ENCODE peak calls at places on chromosomes 5 and 9, in six cellular contexts. One of them, this sample, is unnamed. For H3K4me1, the result is how much of the 10 kb centered on the place peaks cover.

GRCh38 chr9:135562235-135562745 is 734 bp downstream of the PAEP start:
- DNase-seq in sigmoid colon: no peak
- DNase-seq in HepG2: no peak
- DNase-seq in stomach: peak
- DNase-seq in ovary: no peak
- DNase-seq in upper lobe of left lung: peak
- DNase-seq in this sample: no peak

GRCh38 chr9:94156549-94157407 is 72.5 kb downstream of the PTPDC1 start:
- DNase-seq in upper lobe of left lung: peak
- DNase-seq in HepG2: peak
- DNase-seq in ovary: peak
- DNase-seq in stomach: peak
- DNase-seq in sigmoid colon: peak
- DNase-seq in this sample: peak

GRCh38 chr5:67361932-67362729 is 165.5 kb upstream of the CD180 start:
- DNase-seq in ovary: no peak
- DNase-seq in upper lobe of left lung: no peak
- DNase-seq in sigmoid colon: no peak
- DNase-seq in stomach: no peak
- DNase-seq in HepG2: no peak
- DNase-seq in this sample: no peak

GRCh38 chr5:67160985-67161384 is 35.6 kb downstream of the CD180 start:
- DNase-seq in upper lobe of left lung: no peak
- DNase-seq in ovary: no peak
- DNase-seq in HepG2: no peak
- DNase-seq in stomach: no peak
- DNase-seq in sigmoid colon: no peak
- DNase-seq in this sample: no peak

GRCh38 chr5:1484416-1485319 is 39.1 kb downstream of the LPCAT1 start:
- DNase-seq in ovary: no peak
- DNase-seq in upper lobe of left lung: peak
- DNase-seq in sigmoid colon: no peak
- DNase-seq in stomach: no peak
- DNase-seq in HepG2: no peak
- DNase-seq in this sample: no peak

GRCh38 chr9:8366161-8366926 is 566.8 kb upstream of the DMAC1 start:
- DNase-seq in ovary: no peak
- DNase-seq in sigmoid colon: no peak
- DNase-seq in stomach: no peak
- DNase-seq in upper lobe of left lung: no peak
- DNase-seq in HepG2: no peak
- DNase-seq in this sample: no peak

GRCh38 chr5:172958268-172959046 is 767 bp upstream of the RPL26L1 start:
- DNase-seq in sigmoid colon: peak
- DNase-seq in ovary: peak
- DNase-seq in stomach: peak
- DNase-seq in HepG2: peak
- DNase-seq in upper lobe of left lung: peak
- DNase-seq in this sample: peak

GRCh38 chr5:36311967-36312366 is 10.3 kb upstream of the RANBP3L start:
- DNase-seq in stomach: no peak
- DNase-seq in sigmoid colon: no peak
- DNase-seq in ovary: no peak
- DNase-seq in upper lobe of left lung: no peak
- DNase-seq in HepG2: no peak
- DNase-seq in this sample: no peak

DNA sequence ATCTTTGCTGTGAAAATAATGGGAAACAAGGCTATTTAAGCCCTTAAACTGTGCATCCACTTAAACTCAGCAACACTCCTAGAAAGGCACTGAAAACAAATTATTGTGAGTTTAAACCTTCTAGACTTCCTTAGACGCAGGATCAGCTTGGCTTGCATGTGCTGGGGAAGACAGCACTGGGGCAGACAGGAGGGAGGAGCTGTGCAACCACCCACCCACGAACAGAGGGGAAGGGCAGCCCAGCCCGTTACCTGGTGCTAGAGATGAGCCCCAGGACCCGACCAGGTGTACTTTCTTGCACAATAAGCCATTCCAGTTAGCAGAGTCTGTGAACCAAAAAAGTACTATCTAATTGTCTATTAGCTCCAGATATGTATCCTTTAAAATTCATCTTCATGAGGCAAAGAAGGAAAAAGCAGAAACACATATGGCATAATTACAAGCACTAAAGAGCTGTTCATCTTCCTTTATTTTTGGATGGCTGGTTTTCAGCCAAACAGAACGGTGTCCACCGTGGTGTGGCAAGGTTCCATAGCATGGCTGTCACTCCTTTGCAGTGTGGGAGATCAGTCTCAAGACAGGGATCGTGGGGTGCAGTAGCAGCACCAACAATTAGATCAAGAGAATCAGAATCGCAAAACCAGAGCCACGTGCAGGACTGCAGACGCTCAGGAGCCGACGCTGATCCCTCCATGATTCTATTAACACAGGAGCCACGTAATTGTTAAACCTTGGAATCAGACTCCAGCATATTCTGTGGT is 79.6 kb downstream of the SEMA4D start:
- DNase-seq in HepG2: no peak
- DNase-seq in stomach: no peak
- DNase-seq in upper lobe of left lung: no peak
- DNase-seq in ovary: no peak
- DNase-seq in sigmoid colon: no peak
- DNase-seq in this sample: no peak
- H3K4me1 ChIP-seq in HepG2: under half
- H3K4me1 ChIP-seq in stomach: under half
- H3K4me1 ChIP-seq in upper lobe of left lung: under half
- H3K4me1 ChIP-seq in ovary: under half
- H3K4me1 ChIP-seq in sigmoid colon: under half
- H3K4me1 ChIP-seq in this sample: under half

DNA sequence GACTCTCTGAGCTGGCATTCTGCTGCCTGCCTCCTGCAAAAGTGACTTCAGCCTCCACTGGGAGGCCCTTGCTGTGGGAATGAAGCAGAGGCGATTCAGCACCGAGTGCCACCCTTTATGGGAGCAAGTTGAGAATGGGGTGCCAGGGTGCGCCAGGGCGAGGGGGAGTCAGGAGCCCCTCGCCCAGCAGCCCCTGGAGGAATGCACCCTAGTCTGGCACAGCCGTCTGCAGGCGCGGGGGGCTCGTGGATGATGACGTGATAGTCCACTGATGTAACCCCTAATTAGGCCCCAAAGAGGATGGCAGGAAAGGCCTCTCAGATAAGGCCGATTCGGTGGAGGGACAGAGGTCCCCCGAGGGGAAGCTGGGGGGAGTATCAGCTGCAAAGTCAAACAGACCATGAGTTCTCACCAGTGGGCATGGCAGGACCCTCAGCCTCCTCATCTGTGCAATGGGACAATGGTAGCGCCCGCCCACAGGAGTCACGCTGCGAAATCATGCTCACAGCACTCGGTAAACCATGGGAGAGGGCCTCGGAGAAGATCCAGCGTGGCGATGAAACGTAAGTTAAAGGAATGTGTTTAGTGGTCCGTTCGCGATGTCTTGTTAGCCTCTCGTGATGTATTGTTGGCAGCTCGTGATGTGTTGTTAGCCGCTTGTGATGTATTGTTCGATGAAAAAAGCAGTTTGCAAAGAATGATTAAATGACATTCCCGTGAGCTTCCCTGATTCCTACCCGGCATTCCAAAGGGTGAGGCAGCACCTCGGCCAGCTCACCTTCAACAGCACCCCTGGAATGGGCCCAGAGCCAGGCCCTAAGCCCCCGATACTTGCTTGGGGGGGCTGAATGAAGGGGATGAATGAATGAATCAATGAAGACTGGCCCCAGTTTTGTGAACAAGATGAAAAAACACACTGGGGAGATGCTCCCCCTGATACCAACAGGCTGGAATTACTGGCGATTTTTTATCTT is 49.7 kb upstream of the NOTCH1 start:
- DNase-seq in ovary: no peak
- DNase-seq in HepG2: no peak
- DNase-seq in upper lobe of left lung: peak
- DNase-seq in sigmoid colon: no peak
- DNase-seq in stomach: no peak
- DNase-seq in this sample: no peak
- TF ChIP-seq EP300 in ovary: no peak
- TF ChIP-seq EP300 in HepG2: no peak
- TF ChIP-seq EP300 in upper lobe of left lung: no peak
- TF ChIP-seq EP300 in sigmoid colon: no peak
- TF ChIP-seq EP300 in stomach: no peak
- TF ChIP-seq EP300 in this sample: no peak

DNA sequence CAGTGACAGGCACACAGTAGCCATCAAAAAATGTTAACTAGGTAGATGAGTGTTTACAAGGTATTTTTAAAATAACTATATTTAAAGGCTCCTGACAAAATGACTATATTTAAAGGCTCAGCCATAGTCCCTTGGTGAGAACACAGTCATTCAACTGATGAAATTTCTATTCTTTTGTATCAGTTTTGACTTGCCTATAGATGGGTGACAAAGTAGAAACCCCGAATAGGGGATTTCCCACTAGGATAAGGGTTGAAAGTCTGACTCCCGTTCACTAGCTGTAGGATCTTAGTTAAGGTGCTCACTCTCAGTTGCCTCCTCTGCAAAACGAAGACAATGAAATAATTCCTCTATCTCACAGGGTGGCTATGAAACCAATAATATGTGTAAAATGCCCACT is 218.2 kb downstream of the TSSK1B start:
- DNase-seq in ovary: no peak
- DNase-seq in upper lobe of left lung: no peak
- DNase-seq in HepG2: no peak
- DNase-seq in sigmoid colon: no peak
- DNase-seq in stomach: no peak
- DNase-seq in this sample: no peak
- H3K4me1 ChIP-seq in ovary: under half
- H3K4me1 ChIP-seq in upper lobe of left lung: under half
- H3K4me1 ChIP-seq in HepG2: under half
- H3K4me1 ChIP-seq in sigmoid colon: under half
- H3K4me1 ChIP-seq in stomach: under half
- H3K4me1 ChIP-seq in this sample: under half

GRCh38 chr5:75511435-75512382 is at the start of the genes CERT1 and POLK:
- DNase-seq in ovary: peak
- DNase-seq in stomach: peak
- DNase-seq in upper lobe of left lung: peak
- DNase-seq in sigmoid colon: peak
- DNase-seq in HepG2: peak
- DNase-seq in this sample: peak
- TF ChIP-seq EP300 in ovary: no peak
- TF ChIP-seq EP300 in stomach: no peak
- TF ChIP-seq EP300 in upper lobe of left lung: no peak
- TF ChIP-seq EP300 in sigmoid colon: no peak
- TF ChIP-seq EP300 in HepG2: no peak
- TF ChIP-seq EP300 in this sample: no peak

GRCh38 chr5:151075698-151076331 is 5.0 kb downstream of the TNIP1 start:
- DNase-seq in HepG2: no peak
- DNase-seq in stomach: peak
- DNase-seq in sigmoid colon: no peak
- DNase-seq in ovary: no peak
- DNase-seq in upper lobe of left lung: no peak
- DNase-seq in this sample: no peak

GRCh38 chr5:151073280-151073679 is 7.6 kb downstream of the TNIP1 start:
- DNase-seq in stomach: no peak
- DNase-seq in upper lobe of left lung: no peak
- DNase-seq in sigmoid colon: no peak
- DNase-seq in ovary: no peak
- DNase-seq in HepG2: no peak
- DNase-seq in this sample: no peak

GRCh38 chr5:151072234-151073025 is 8.4 kb downstream of the TNIP1 start:
- DNase-seq in HepG2: no peak
- DNase-seq in sigmoid colon: no peak
- DNase-seq in ovary: no peak
- DNase-seq in upper lobe of left lung: no peak
- DNase-seq in stomach: no peak
- DNase-seq in this sample: no peak

GRCh38 chr5:151076616-151077015 is 4.2 kb downstream of the TNIP1 start:
- DNase-seq in stomach: no peak
- DNase-seq in sigmoid colon: no peak
- DNase-seq in HepG2: no peak
- DNase-seq in upper lobe of left lung: no peak
- DNase-seq in ovary: no peak
- DNase-seq in this sample: no peak

DNA sequence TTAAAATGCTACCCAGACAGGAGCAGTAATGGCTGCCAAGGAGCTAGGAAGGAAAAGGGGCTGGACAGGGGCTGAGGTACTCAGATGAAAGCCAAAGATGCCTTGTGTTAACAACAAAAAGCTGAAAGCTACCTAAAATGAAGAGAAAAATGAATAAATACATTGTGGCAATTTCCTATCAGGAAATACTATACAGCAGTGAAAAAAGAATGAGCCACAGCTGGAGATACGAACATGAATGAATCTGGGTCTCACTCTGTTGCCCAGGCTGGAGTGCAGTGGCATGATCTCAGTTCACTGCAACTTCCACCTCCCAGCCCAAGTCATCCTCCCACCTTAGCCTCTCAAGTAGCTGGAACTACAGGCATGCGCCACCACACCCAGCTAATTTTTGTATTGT is 6.3 kb downstream of the TNIP1 start:
- DNase-seq in upper lobe of left lung: no peak
- DNase-seq in stomach: no peak
- DNase-seq in ovary: no peak
- DNase-seq in sigmoid colon: no peak
- DNase-seq in HepG2: no peak
- DNase-seq in this sample: no peak
- H3K4me1 ChIP-seq in upper lobe of left lung: half or more
- H3K4me1 ChIP-seq in stomach: half or more
- H3K4me1 ChIP-seq in ovary: under half
- H3K4me1 ChIP-seq in sigmoid colon: under half
- H3K4me1 ChIP-seq in HepG2: half or more
- H3K4me1 ChIP-seq in this sample: half or more

DNA sequence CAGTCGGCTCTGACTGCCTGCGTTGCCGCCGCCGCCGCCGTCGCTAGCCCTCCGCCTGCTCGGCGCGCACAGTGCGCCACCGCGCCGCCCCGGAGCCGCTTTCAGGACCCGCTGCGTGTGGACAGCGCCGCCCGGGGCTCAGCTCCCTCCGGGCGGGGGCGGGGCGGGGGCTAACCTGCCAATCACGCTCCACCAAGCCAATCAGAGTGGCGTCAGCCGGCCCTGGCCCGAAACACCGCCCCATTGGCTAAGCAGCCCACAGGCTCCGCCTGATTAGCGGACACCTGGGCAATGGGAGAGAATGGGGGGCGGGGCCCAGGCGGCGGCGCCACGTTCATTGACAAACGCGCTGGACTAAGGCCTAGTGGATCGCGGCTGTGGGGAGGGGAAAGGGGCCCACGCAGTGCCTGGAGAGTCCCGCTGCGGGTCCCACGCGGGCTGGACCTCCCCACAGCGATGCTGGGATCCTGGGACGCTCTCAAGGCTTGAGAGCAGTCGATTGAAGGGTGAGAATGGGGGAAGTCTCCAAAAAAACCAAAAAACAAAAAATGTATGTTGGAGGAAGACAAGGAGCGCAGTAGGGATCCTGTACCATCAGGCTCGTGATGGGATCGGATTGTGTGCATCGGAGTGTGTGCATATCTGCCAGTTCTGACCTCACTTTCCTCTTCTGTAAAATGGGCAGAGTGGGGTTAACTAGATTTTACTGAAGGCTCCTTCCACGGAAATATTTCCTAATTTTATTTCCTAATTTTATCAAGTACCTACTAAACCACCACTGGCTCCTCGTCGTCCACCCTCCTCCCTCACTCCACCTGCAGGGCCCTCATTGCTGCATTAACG is 6.3 kb downstream of the PAX5 start:
- DNase-seq in ovary: peak
- DNase-seq in sigmoid colon: no peak
- DNase-seq in HepG2: peak
- DNase-seq in stomach: peak
- DNase-seq in upper lobe of left lung: peak
- DNase-seq in this sample: peak
- TF ChIP-seq EP300 in ovary: no peak
- TF ChIP-seq EP300 in sigmoid colon: no peak
- TF ChIP-seq EP300 in HepG2: no peak
- TF ChIP-seq EP300 in stomach: no peak
- TF ChIP-seq EP300 in upper lobe of left lung: no peak
- TF ChIP-seq EP300 in this sample: no peak

This sample was measured in suprapubic skin.